ENCODE peak calls at places on chromosomes 16 and 17, in eight cellular contexts. Z, C, A, X, V, R, F and D are unnamed samples.

GRCh38 chr17:311119-311848 is 41.3 kb downstream of the RPH3AL start:
- DNase-seq in Z (no peak), C (no peak), A (no peak), X (no peak), V (no peak), R (no peak), F (peak; percentile 11), D (peak; percentile 42)

GRCh38 chr16:30609002-30609927 is 924 bp downstream of the ZNF689 start:
- DNase-seq in Z (no peak), C (peak; percentile 52), A (no peak), X (peak; percentile 70), V (peak; percentile 63), R (peak; percentile 67), F (peak; percentile 55), D (peak; percentile 70)

GRCh38 chr17:57595942-57596695 is 149.0 kb downstream of the CCDC182 start:
- DNase-seq in Z (no peak), C (no peak), A (no peak), X (no peak), V (no peak), R (no peak), F (no peak), D (no peak)

GRCh38 chr17:74573169-74573568 is 5.9 kb upstream of the CD300H start:
- DNase-seq in Z (no peak), C (no peak), A (no peak), X (no peak), V (no peak), R (peak; percentile 30), F (no peak), D (peak; percentile 33)

GRCh38 chr17:8091033-8091687 is 3.6 kb upstream of the ALOX12B start:
- DNase-seq in Z (no peak), C (no peak), A (no peak), X (no peak), V (no peak), R (no peak), F (no peak), D (no peak)

GRCh38 chr17:78999056-78999768 is 10.4 kb downstream of the CANT1 start:
- DNase-seq in Z (no peak), C (no peak), A (no peak), X (peak; percentile 33), V (no peak), R (no peak), F (no peak), D (no peak)

GRCh38 chr16:19304670-19305240 is 19.2 kb downstream of the CLEC19A start:
- DNase-seq in Z (no peak), C (peak; percentile 2), A (no peak), X (no peak), V (no peak), R (no peak), F (no peak), D (peak; percentile 13)

GRCh38 chr16:19075511-19075910 is 8.1 kb downstream of the COQ7 start:
- DNase-seq in Z (no peak), C (no peak), A (no peak), X (no peak), V (no peak), R (no peak), F (no peak), D (no peak)

GRCh38 chr16:66620419-66620775 is 15.9 kb downstream of the CMTM3 start:
- DNase-seq in Z (no peak), C (no peak), A (no peak), X (no peak), V (no peak), R (no peak), F (no peak), D (no peak)

GRCh38 chr17:73798111-73798748 is 154.0 kb upstream of the SDK2 start:
- DNase-seq in Z (peak; percentile 59), C (peak; percentile 55), A (no peak), X (peak; percentile 89), V (no peak), R (no peak), F (peak; percentile 66), D (no peak)